ENCODE peak calls at places on chromosomes 7 and 10, in nine cellular contexts. D is stomach, H is endothelial cell of umbilical vein, P is neural progenitor cell, Y is heart right ventricle, C is Peyer's patch, O is ovary, Q is colonic mucosa, W is hepatocyte. Z is an unnamed sample.

GRCh38 chr7:93048136-93048930 is 69.4 kb downstream of the SAMD9 start:
- DNase-seq in O (no peak), Q (no peak), C (no peak), W (no peak), D (no peak), H (no peak), Y (no peak), P (no peak), Z (no peak)

GRCh38 chr7:512146-512510 is 7.5 kb downstream of the PDGFA start:
- DNase-seq in H (no peak), D (no peak), Q (peak; percentile 63), O (no peak), W (no peak), C (no peak), Y (no peak), P (no peak), Z (no peak)

GRCh38 chr10:98041352-98042043 is 11.1 kb upstream of the CRTAC1 start:
- DNase-seq in Y (peak; percentile 51), Q (peak; percentile 68), H (peak; percentile 60), W (peak; percentile 67), D (peak; percentile 68), O (no peak), C (peak; percentile 22), P (peak; percentile 80), Z (no peak)

GRCh38 chr7:69823151-69823744 is 225.0 kb downstream of the AUTS2 start:
- DNase-seq in Y (no peak), O (no peak), D (no peak), H (no peak), W (no peak), Q (no peak), P (no peak), C (no peak), Z (no peak)

GRCh38 chr10:114768394-114768786 is 53.2 kb upstream of the FHIP2A start:
- DNase-seq in D (no peak), H (no peak), Q (peak; percentile 28), Y (no peak), O (no peak), W (no peak), P (no peak), C (no peak), Z (no peak)

GRCh38 chr7:45982132-45982531 is 61.1 kb upstream of the IGFBP3 start:
- DNase-seq in C (no peak), P (no peak), H (no peak), W (no peak), Y (no peak), D (no peak), Q (no peak), O (no peak), Z (no peak)

GRCh38 chr7:78264105-78264504 is 465.5 kb downstream of the PHTF2 start:
- DNase-seq in H (no peak), W (no peak), D (no peak), O (no peak), C (no peak), Y (no peak), Q (no peak), P (no peak), Z (no peak)

GRCh38 chr10:83934062-83934461 is 205.2 kb upstream of the GHITM start:
- DNase-seq in H (no peak), W (no peak), C (no peak), D (no peak), O (no peak), P (no peak), Q (no peak), Y (no peak), Z (no peak)

GRCh38 chr7:47534322-47535032 is 47.4 kb downstream of the TNS3 start:
- DNase-seq in H (no peak), C (no peak), O (no peak), P (peak; percentile 56), D (no peak), Q (no peak), W (peak; percentile 67), Y (no peak), Z (no peak)

GRCh38 chr7:32360127-32360526 is 130.1 kb downstream of the LSM5 start:
- DNase-seq in W (no peak), C (no peak), H (no peak), O (no peak), Q (no peak), P (no peak), Y (no peak), D (no peak), Z (no peak)

GRCh38 chr7:34928052-34928451 is 109.2 kb downstream of the DPY19L1 start:
- DNase-seq in Y (no peak), C (peak; percentile 37), H (no peak), Q (peak; percentile 47), W (peak; percentile 46), O (no peak), P (peak; percentile 82), D (peak; percentile 39), Z (no peak)

GRCh38 chr7:135672560-135673359 is 10.4 kb downstream of the STMP1 start:
- DNase-seq in W (peak; percentile 67), Y (peak; percentile 53), C (no peak), O (no peak), D (no peak), H (peak; percentile 80), Q (peak; percentile 32), P (peak; percentile 67), Z (no peak)

GRCh38 chr7:48875300-48875916 is 48.9 kb upstream of the CDC14C start:
- DNase-seq in O (no peak), Y (peak; percentile 31), P (peak; percentile 84), W (peak; percentile 82), C (no peak), H (no peak), Q (peak; percentile 28), D (no peak), Z (no peak)
- TF ChIP-seq CTCF in O (no peak), Y (peak; percentile 47), P (peak; percentile 79), W (peak; percentile 73), C (no peak), H (no peak), Q (peak; percentile 46), D (no peak), Z (no peak)

GRCh38 chr10:90986136-90986760 is 65.4 kb upstream of the ANKRD1 start:
- DNase-seq in O (no peak), Y (peak; percentile 15), P (no peak), C (no peak), Q (no peak), W (no peak), D (no peak), H (no peak), Z (no peak)

GRCh38 chr10:90986870-90987269 is 66.0 kb upstream of the ANKRD1 start:
- DNase-seq in O (no peak), C (no peak), P (no peak), D (no peak), Q (no peak), W (no peak), H (no peak), Y (no peak), Z (no peak)

GRCh38 chr10:90988024-90988423 is 67.1 kb upstream of the ANKRD1 start:
- DNase-seq in Q (no peak), C (no peak), D (no peak), H (no peak), Y (no peak), W (no peak), O (no peak), P (no peak), Z (no peak)

GRCh38 chr10:90988802-90989201 is 67.9 kb upstream of the ANKRD1 start:
- DNase-seq in C (no peak), W (no peak), O (no peak), D (no peak), H (no peak), Q (no peak), Y (peak; percentile 42), P (no peak), Z (no peak)

DNA sequence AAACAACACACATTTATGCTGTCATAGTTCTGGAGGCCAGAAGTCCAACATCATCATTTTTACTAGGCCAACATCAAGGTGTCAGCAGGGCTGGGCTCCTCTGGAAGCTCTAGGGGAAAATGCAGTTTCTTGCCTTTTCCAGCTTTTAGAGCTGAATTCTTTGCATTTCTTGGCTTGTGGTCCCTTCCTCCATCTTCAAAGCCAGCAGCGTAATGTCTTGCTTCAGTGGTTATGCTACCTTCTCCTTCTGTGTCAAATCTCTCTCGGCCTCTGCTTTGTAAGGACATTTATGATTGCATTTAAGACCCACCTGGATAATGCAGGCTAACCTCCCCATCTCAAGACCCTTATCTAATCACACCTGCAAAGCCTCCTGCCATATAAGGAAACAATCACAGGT is 66.5 kb upstream of the ANKRD1 start:
- DNase-seq in H (no peak), Y (no peak), Q (no peak), W (no peak), D (no peak), O (no peak), C (no peak), P (no peak), Z (no peak)
- H3K27ac ChIP-seq in H (no peak overlapping the region), Y (no peak overlapping the region), Q (no peak overlapping the region), W (no peak overlapping the region), D (no peak overlapping the region), O (no peak overlapping the region), C (no peak overlapping the region), P (no peak overlapping the region), Z (no peak overlapping the region)

GRCh38 chr10:21517983-21518628 is 7.4 kb downstream of the SKIDA1 start:
- DNase-seq in D (no peak), P (peak; percentile 67), H (no peak), O (no peak), W (no peak), C (no peak), Y (no peak), Q (no peak), Z (no peak)

GRCh38 chr10:21519981-21520436 is 5.5 kb downstream of the SKIDA1 start:
- DNase-seq in H (peak; percentile 84), D (no peak), O (no peak), C (no peak), Y (no peak), W (peak; percentile 44), Q (no peak), P (peak; percentile 53), Z (no peak)

GRCh38 chr10:21518629-21519321 is 6.7 kb downstream of the SKIDA1 start:
- DNase-seq in O (peak; percentile 61), H (peak; percentile 61), D (no peak), W (peak; percentile 52), Y (no peak), C (no peak), Q (no peak), P (peak; percentile 65), Z (no peak)

GRCh38 chr10:21517134-21517982 is 8.1 kb downstream of the SKIDA1 start:
- DNase-seq in O (peak; percentile 77), D (peak; percentile 38), P (peak; percentile 86), C (no peak), Q (no peak), H (peak; percentile 53), W (peak; percentile 52), Y (peak; percentile 59), Z (no peak)

GRCh38 chr10:21519327-21519933 is 6.1 kb downstream of the SKIDA1 start:
- DNase-seq in W (no peak), D (no peak), Q (no peak), O (no peak), C (no peak), P (peak; percentile 14), H (no peak), Y (no peak), Z (no peak)
- H3K4me3 ChIP-seq in W (peak overlapping the region; percentile 38), D (peak overlapping the region; percentile 71), Q (no peak overlapping the region), O (peak overlapping the region; percentile 48), C (peak overlapping the region; percentile 63), P (peak overlapping the region; percentile 99), H (peak overlapping the region; percentile 91), Y (peak overlapping the region; percentile 0), Z (peak overlapping the region; percentile 70)

DNA sequence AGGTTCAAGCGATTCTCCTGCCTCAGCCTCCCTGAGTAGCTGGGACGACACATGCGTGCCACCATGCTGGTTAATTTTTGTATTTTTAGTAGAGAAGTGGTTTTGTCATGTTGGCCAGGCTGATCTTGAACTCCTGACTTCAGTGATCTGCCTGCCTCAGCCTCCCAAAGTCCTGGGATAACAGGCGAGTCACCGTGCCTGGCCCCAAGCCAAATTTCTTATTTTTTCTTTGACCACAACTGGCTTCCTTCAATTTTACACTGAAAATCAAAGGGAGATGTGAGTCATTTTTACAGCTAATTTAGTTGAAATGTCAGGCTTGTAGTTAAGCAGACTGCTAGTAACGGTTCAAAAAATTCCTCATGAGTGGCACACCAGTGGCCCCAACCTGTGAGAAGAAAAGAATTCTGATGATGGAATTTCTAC is 7.8 kb downstream of the RNF216 start:
- DNase-seq in Q (no peak), P (no peak), D (no peak), W (peak; percentile 50), O (no peak), Y (no peak), C (no peak), H (peak; percentile 93), Z (no peak)
- TF ChIP-seq CTCF in Q (no peak), P (no peak), D (no peak), W (no peak), O (no peak), Y (no peak), C (no peak), H (no peak), Z (no peak)